ENCODE peak calls at places on chromosome 13, in six cellular contexts. One of them, this sample, is unnamed.
A peak's percentile ranks its signal among the peaks of the same experiment; 100 is the strongest.

GRCh38 chr13:23753523-23753922 is 135.7 kb downstream of the MIPEP start:
- DNase-seq in neuronal stem cell: no peak
- DNase-seq in H9: no peak
- DNase-seq in IMR-90: peak; percentile 68
- DNase-seq in mesenchymal stem cell: peak; percentile 62
- DNase-seq in H1: no peak
- DNase-seq in this sample: no peak

GRCh38 chr13:50400930-50401553 is 385.8 kb downstream of the KCNRG start:
- DNase-seq in neuronal stem cell: no peak
- DNase-seq in H1: no peak
- DNase-seq in IMR-90: peak; percentile 92
- DNase-seq in mesenchymal stem cell: peak; percentile 73
- DNase-seq in H9: no peak
- DNase-seq in this sample: no peak

GRCh38 chr13:79678100-79678499 is 197.1 kb downstream of the NDFIP2 start:
- DNase-seq in IMR-90: peak; percentile 44
- DNase-seq in H1: no peak
- DNase-seq in mesenchymal stem cell: peak; percentile 53
- DNase-seq in neuronal stem cell: no peak
- DNase-seq in H9: no peak
- DNase-seq in this sample: no peak

GRCh38 chr13:26722321-26722720 is 38.3 kb downstream of the GPR12 start:
- DNase-seq in IMR-90: no peak
- DNase-seq in H1: no peak
- DNase-seq in mesenchymal stem cell: no peak
- DNase-seq in H9: no peak
- DNase-seq in neuronal stem cell: no peak
- DNase-seq in this sample: no peak

GRCh38 chr13:26558074-26558805 is 757 bp downstream of the WASF3 start:
- DNase-seq in IMR-90: peak; percentile 13
- DNase-seq in H1: peak; percentile 56
- DNase-seq in H9: no peak
- DNase-seq in neuronal stem cell: peak; percentile 43
- DNase-seq in mesenchymal stem cell: peak; percentile 34
- DNase-seq in this sample: no peak

GRCh38 chr13:99971576-99972189 is at the start of gene ZIC5:
- DNase-seq in mesenchymal stem cell: no peak
- DNase-seq in H1: peak; percentile 93
- DNase-seq in IMR-90: no peak
- DNase-seq in neuronal stem cell: peak; percentile 89
- DNase-seq in H9: peak; percentile 96
- DNase-seq in this sample: no peak

GRCh38 chr13:25783076-25783475 is 268.7 kb downstream of the SHISA2 start:
- DNase-seq in H1: no peak
- DNase-seq in neuronal stem cell: no peak
- DNase-seq in IMR-90: no peak
- DNase-seq in mesenchymal stem cell: no peak
- DNase-seq in H9: no peak
- DNase-seq in this sample: no peak

GRCh38 chr13:41751277-41751676 is 209.6 kb downstream of the VWA8 start:
- DNase-seq in H1: no peak
- DNase-seq in IMR-90: peak; percentile 63
- DNase-seq in H9: no peak
- DNase-seq in mesenchymal stem cell: peak; percentile 68
- DNase-seq in neuronal stem cell: no peak
- DNase-seq in this sample: no peak

GRCh38 chr13:47801555-47801954 is 199.5 kb downstream of the SUCLA2 start:
- DNase-seq in neuronal stem cell: no peak
- DNase-seq in H1: no peak
- DNase-seq in IMR-90: no peak
- DNase-seq in H9: no peak
- DNase-seq in mesenchymal stem cell: no peak
- DNase-seq in this sample: no peak

GRCh38 chr13:72180253-72180952 is 313.4 kb upstream of the DACH1 start:
- DNase-seq in H9: no peak
- DNase-seq in H1: no peak
- DNase-seq in neuronal stem cell: no peak
- DNase-seq in IMR-90: peak; percentile 0
- DNase-seq in mesenchymal stem cell: no peak
- DNase-seq in this sample: no peak

GRCh38 chr13:80962173-80962572 is 621.2 kb upstream of the SPRY2 start:
- DNase-seq in H9: no peak
- DNase-seq in neuronal stem cell: no peak
- DNase-seq in H1: no peak
- DNase-seq in IMR-90: no peak
- DNase-seq in mesenchymal stem cell: no peak
- DNase-seq in this sample: no peak

GRCh38 chr13:73608157-73608516 is 526.1 kb downstream of the KLF12 start:
- DNase-seq in IMR-90: no peak
- DNase-seq in H9: no peak
- DNase-seq in H1: no peak
- DNase-seq in neuronal stem cell: no peak
- DNase-seq in mesenchymal stem cell: no peak
- DNase-seq in this sample: no peak

GRCh38 chr13:107364658-107365057 is 796.7 kb upstream of the ARGLU1 start:
- DNase-seq in mesenchymal stem cell: no peak
- DNase-seq in neuronal stem cell: no peak
- DNase-seq in H1: no peak
- DNase-seq in H9: no peak
- DNase-seq in IMR-90: no peak
- DNase-seq in this sample: no peak

GRCh38 chr13:96034662-96035061 is 18.5 kb downstream of the UGGT2 start:
- DNase-seq in neuronal stem cell: no peak
- DNase-seq in IMR-90: no peak
- DNase-seq in H9: no peak
- DNase-seq in mesenchymal stem cell: no peak
- DNase-seq in H1: no peak
- DNase-seq in this sample: no peak

GRCh38 chr13:24511019-24511823 is 1.4 kb downstream of the PARP4 start:
- DNase-seq in neuronal stem cell: no peak
- DNase-seq in mesenchymal stem cell: peak; percentile 97
- DNase-seq in H1: no peak
- DNase-seq in H9: peak; percentile 38
- DNase-seq in IMR-90: peak; percentile 91
- DNase-seq in this sample: peak; percentile 71

GRCh38 chr13:51465124-51465523 is 12.3 kb upstream of the INTS6 start:
- DNase-seq in H9: no peak
- DNase-seq in H1: no peak
- DNase-seq in neuronal stem cell: no peak
- DNase-seq in IMR-90: no peak
- DNase-seq in mesenchymal stem cell: no peak
- DNase-seq in this sample: no peak

GRCh38 chr13:90889906-90890305 is 457.6 kb upstream of the MIR17HG start:
- DNase-seq in H9: no peak
- DNase-seq in mesenchymal stem cell: no peak
- DNase-seq in IMR-90: no peak
- DNase-seq in H1: no peak
- DNase-seq in neuronal stem cell: no peak
- DNase-seq in this sample: no peak

GRCh38 chr13:110302986-110303385 is 4.0 kb downstream of the COL4A1 start:
- DNase-seq in mesenchymal stem cell: no peak
- DNase-seq in H1: no peak
- DNase-seq in neuronal stem cell: no peak
- DNase-seq in IMR-90: no peak
- DNase-seq in H9: no peak
- DNase-seq in this sample: no peak

GRCh38 chr13:22062478-22063205 is 391.8 kb downstream of the FGF9 start:
- DNase-seq in mesenchymal stem cell: no peak
- DNase-seq in neuronal stem cell: no peak
- DNase-seq in H1: no peak
- DNase-seq in H9: no peak
- DNase-seq in IMR-90: peak; percentile 63
- DNase-seq in this sample: peak; percentile 30

GRCh38 chr13:76879211-76879875 is 6.9 kb downstream of the KCTD12 start:
- DNase-seq in H1: no peak
- DNase-seq in mesenchymal stem cell: peak; percentile 91
- DNase-seq in H9: no peak
- DNase-seq in IMR-90: peak; percentile 70
- DNase-seq in neuronal stem cell: no peak
- DNase-seq in this sample: peak; percentile 67

GRCh38 chr13:76764429-76764828 is 121.8 kb downstream of the KCTD12 start:
- DNase-seq in IMR-90: peak; percentile 10
- DNase-seq in H1: no peak
- DNase-seq in neuronal stem cell: no peak
- DNase-seq in mesenchymal stem cell: no peak
- DNase-seq in H9: no peak
- DNase-seq in this sample: no peak

GRCh38 chr13:110415669-110416068 is 108.6 kb downstream of the COL4A2 start:
- DNase-seq in mesenchymal stem cell: peak; percentile 49
- DNase-seq in H1: no peak
- DNase-seq in IMR-90: peak; percentile 24
- DNase-seq in H9: peak; percentile 61
- DNase-seq in neuronal stem cell: no peak
- DNase-seq in this sample: peak; percentile 62

GRCh38 chr13:46817081-46817480 is 20.1 kb upstream of the ESD start:
- DNase-seq in mesenchymal stem cell: no peak
- DNase-seq in neuronal stem cell: no peak
- DNase-seq in H1: no peak
- DNase-seq in H9: no peak
- DNase-seq in IMR-90: no peak
- DNase-seq in this sample: no peak

DNA sequence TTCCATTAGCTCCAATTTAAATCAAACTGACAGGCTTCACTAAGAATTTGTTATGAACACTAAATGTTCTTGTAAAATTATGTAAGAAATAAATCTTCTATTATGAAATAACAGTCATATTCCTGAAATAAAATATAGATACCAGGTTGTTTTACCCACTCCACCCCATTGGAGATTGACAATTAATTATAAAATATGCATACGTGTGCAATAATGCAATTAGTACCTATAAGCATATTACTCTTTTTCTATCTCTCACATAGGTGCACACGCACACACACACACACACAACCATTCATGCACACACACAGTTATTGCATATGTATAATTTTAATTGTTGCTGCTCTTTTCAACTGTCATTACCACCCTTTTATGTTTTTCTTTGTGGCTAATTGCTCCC is 395.7 kb downstream of the SLITRK5 start:
- DNase-seq in H1: no peak
- DNase-seq in H9: no peak
- DNase-seq in neuronal stem cell: no peak
- DNase-seq in mesenchymal stem cell: no peak
- DNase-seq in IMR-90: no peak
- DNase-seq in this sample: no peak
- H4K91ac ChIP-seq in H1: no peak overlapping the region
- H4K91ac ChIP-seq in H9: no peak overlapping the region
- H4K91ac ChIP-seq in neuronal stem cell: no peak overlapping the region
- H4K91ac ChIP-seq in mesenchymal stem cell: no peak overlapping the region
- H4K91ac ChIP-seq in IMR-90: no peak overlapping the region
- H4K91ac ChIP-seq in this sample: no peak overlapping the region

GRCh38 chr13:113839536-113840204 is 24.2 kb downstream of the GAS6 start:
- DNase-seq in IMR-90: no peak
- DNase-seq in H9: no peak
- DNase-seq in neuronal stem cell: no peak
- DNase-seq in H1: no peak
- DNase-seq in mesenchymal stem cell: no peak
- DNase-seq in this sample: no peak
- H3K4me2 ChIP-seq in IMR-90: no peak overlapping the region
- H3K4me2 ChIP-seq in H9: no peak overlapping the region
- H3K4me2 ChIP-seq in neuronal stem cell: no peak overlapping the region
- H3K4me2 ChIP-seq in H1: no peak overlapping the region
- H3K4me2 ChIP-seq in mesenchymal stem cell: no peak overlapping the region
- H3K4me2 ChIP-seq in this sample: no peak overlapping the region

GRCh38 chr13:114225610-114226009 is 9.1 kb upstream of the CDC16 start:
- DNase-seq in IMR-90: no peak
- DNase-seq in neuronal stem cell: no peak
- DNase-seq in H9: no peak
- DNase-seq in H1: no peak
- DNase-seq in mesenchymal stem cell: no peak
- DNase-seq in this sample: no peak

GRCh38 chr13:114226699-114227323 is 7.9 kb upstream of the CDC16 start:
- DNase-seq in mesenchymal stem cell: peak; percentile 81
- DNase-seq in neuronal stem cell: peak; percentile 86
- DNase-seq in IMR-90: peak; percentile 79
- DNase-seq in H9: peak; percentile 94
- DNase-seq in H1: peak; percentile 97
- DNase-seq in this sample: peak; percentile 79

GRCh38 chr13:114226088-114226487 is 8.6 kb upstream of the CDC16 start:
- DNase-seq in mesenchymal stem cell: no peak
- DNase-seq in IMR-90: no peak
- DNase-seq in H9: no peak
- DNase-seq in H1: no peak
- DNase-seq in neuronal stem cell: no peak
- DNase-seq in this sample: no peak

GRCh38 chr13:114228176-114228575 is 6.5 kb upstream of the CDC16 start:
- DNase-seq in IMR-90: no peak
- DNase-seq in H9: no peak
- DNase-seq in neuronal stem cell: no peak
- DNase-seq in H1: no peak
- DNase-seq in mesenchymal stem cell: no peak
- DNase-seq in this sample: no peak

DNA sequence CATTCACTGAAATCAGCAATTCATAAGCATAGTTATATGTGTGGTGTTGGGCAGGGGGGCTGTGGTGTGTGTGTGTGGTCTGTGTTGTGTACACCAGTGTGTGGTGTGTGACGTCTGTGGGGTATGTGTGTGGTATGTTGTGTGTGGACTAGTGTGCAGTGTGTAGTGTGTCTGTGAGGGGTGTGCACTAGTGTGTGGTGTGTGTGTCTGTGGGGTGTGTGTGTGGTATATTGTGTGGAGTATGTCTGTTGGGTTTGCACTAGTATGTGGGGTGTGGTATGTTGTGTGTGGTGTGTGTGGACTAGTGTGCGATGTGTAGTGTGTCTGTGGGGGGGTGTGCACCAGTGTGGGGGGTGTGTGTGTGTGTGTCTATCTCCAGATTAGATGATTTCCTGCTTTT is 7.2 kb upstream of the CDC16 start:
- DNase-seq in mesenchymal stem cell: no peak
- DNase-seq in H9: no peak
- DNase-seq in IMR-90: no peak
- DNase-seq in neuronal stem cell: no peak
- DNase-seq in H1: no peak
- DNase-seq in this sample: no peak
- H2AK5ac ChIP-seq in mesenchymal stem cell: no peak overlapping the region
- H2AK5ac ChIP-seq in H9: no peak overlapping the region
- H2AK5ac ChIP-seq in IMR-90: peak overlapping the region; percentile 86
- H2AK5ac ChIP-seq in neuronal stem cell: no peak overlapping the region
- H2AK5ac ChIP-seq in H1: peak overlapping the region; percentile 96
- H2AK5ac ChIP-seq in this sample: no peak overlapping the region

GRCh38 chr13:29436291-29436690 is 159.2 kb downstream of the SLC7A1 start:
- DNase-seq in H9: no peak
- DNase-seq in mesenchymal stem cell: peak; percentile 66
- DNase-seq in IMR-90: peak; percentile 70
- DNase-seq in neuronal stem cell: no peak
- DNase-seq in H1: no peak
- DNase-seq in this sample: no peak

GRCh38 chr13:29436721-29437250 is 158.7 kb downstream of the SLC7A1 start:
- DNase-seq in neuronal stem cell: no peak
- DNase-seq in H1: no peak
- DNase-seq in H9: no peak
- DNase-seq in IMR-90: no peak
- DNase-seq in mesenchymal stem cell: peak; percentile 12
- DNase-seq in this sample: no peak

GRCh38 chr13:29441301-29441700 is 154.2 kb downstream of the SLC7A1 start:
- DNase-seq in neuronal stem cell: no peak
- DNase-seq in H9: no peak
- DNase-seq in H1: no peak
- DNase-seq in IMR-90: no peak
- DNase-seq in mesenchymal stem cell: no peak
- DNase-seq in this sample: no peak

GRCh38 chr13:29439601-29440381 is 155.7 kb downstream of the SLC7A1 start:
- DNase-seq in H9: no peak
- DNase-seq in mesenchymal stem cell: no peak
- DNase-seq in IMR-90: no peak
- DNase-seq in H1: no peak
- DNase-seq in neuronal stem cell: no peak
- DNase-seq in this sample: no peak

GRCh38 chr13:29438772-29439171 is 156.7 kb downstream of the SLC7A1 start:
- DNase-seq in neuronal stem cell: no peak
- DNase-seq in mesenchymal stem cell: no peak
- DNase-seq in H9: no peak
- DNase-seq in H1: no peak
- DNase-seq in IMR-90: no peak
- DNase-seq in this sample: peak; percentile 80
- H4K91ac ChIP-seq in neuronal stem cell: no peak overlapping the region
- H4K91ac ChIP-seq in mesenchymal stem cell: no peak overlapping the region
- H4K91ac ChIP-seq in H9: no peak overlapping the region
- H4K91ac ChIP-seq in H1: no peak overlapping the region
- H4K91ac ChIP-seq in IMR-90: no peak overlapping the region
- H4K91ac ChIP-seq in this sample: no peak overlapping the region